ENCODE peak calls at places on chromosomes 6 and 20, in eight cellular contexts. One of them, this sample, is unnamed.

GRCh38 chr20:63085087-63085861 is 78.5 kb upstream of the BHLHE23 start:
- DNase-seq in Peyer's patch: peak; percentile 34
- DNase-seq in HCT116: no peak
- DNase-seq in glutamatergic neuron: peak; percentile 28
- DNase-seq in AG10803: no peak
- DNase-seq in kidney: peak; percentile 74
- DNase-seq in neural progenitor cell: no peak
- DNase-seq in astrocyte of the cerebellum: no peak
- DNase-seq in this sample: no peak

GRCh38 chr6:894274-894673 is 201.3 kb upstream of the EXOC2 start:
- DNase-seq in Peyer's patch: no peak
- DNase-seq in HCT116: no peak
- DNase-seq in glutamatergic neuron: no peak
- DNase-seq in AG10803: no peak
- DNase-seq in kidney: no peak
- DNase-seq in neural progenitor cell: no peak
- DNase-seq in astrocyte of the cerebellum: no peak
- DNase-seq in this sample: no peak

GRCh38 chr20:5825136-5825719 is 75.0 kb downstream of the SHLD1 start:
- DNase-seq in Peyer's patch: no peak
- DNase-seq in HCT116: no peak
- DNase-seq in glutamatergic neuron: no peak
- DNase-seq in AG10803: no peak
- DNase-seq in kidney: no peak
- DNase-seq in neural progenitor cell: peak; percentile 60
- DNase-seq in astrocyte of the cerebellum: no peak
- DNase-seq in this sample: no peak

GRCh38 chr6:42532038-42532669 is 31.7 kb upstream of the UBR2 start:
- DNase-seq in Peyer's patch: no peak
- DNase-seq in HCT116: peak; percentile 79
- DNase-seq in glutamatergic neuron: no peak
- DNase-seq in AG10803: peak; percentile 77
- DNase-seq in kidney: no peak
- DNase-seq in neural progenitor cell: peak; percentile 77
- DNase-seq in astrocyte of the cerebellum: peak; percentile 57
- DNase-seq in this sample: no peak

GRCh38 chr20:42391807-42392206 is 773.6 kb upstream of the CHD6 start:
- DNase-seq in Peyer's patch: no peak
- DNase-seq in HCT116: no peak
- DNase-seq in glutamatergic neuron: no peak
- DNase-seq in AG10803: no peak
- DNase-seq in kidney: no peak
- DNase-seq in neural progenitor cell: no peak
- DNase-seq in astrocyte of the cerebellum: no peak
- DNase-seq in this sample: no peak

GRCh38 chr6:16684195-16684689 is 77.0 kb downstream of the ATXN1 start:
- DNase-seq in Peyer's patch: no peak
- DNase-seq in HCT116: no peak
- DNase-seq in glutamatergic neuron: no peak
- DNase-seq in AG10803: no peak
- DNase-seq in kidney: no peak
- DNase-seq in neural progenitor cell: no peak
- DNase-seq in astrocyte of the cerebellum: no peak
- DNase-seq in this sample: no peak

GRCh38 chr6:48069280-48069679 is 41.7 kb downstream of the PTCHD4 start:
- DNase-seq in Peyer's patch: no peak
- DNase-seq in HCT116: no peak
- DNase-seq in glutamatergic neuron: peak; percentile 46
- DNase-seq in AG10803: no peak
- DNase-seq in kidney: no peak
- DNase-seq in neural progenitor cell: peak; percentile 44
- DNase-seq in astrocyte of the cerebellum: no peak
- DNase-seq in this sample: no peak

GRCh38 chr6:167855825-167856425 is 29.2 kb downstream of the AFDN start:
- DNase-seq in Peyer's patch: no peak
- DNase-seq in HCT116: peak; percentile 19
- DNase-seq in glutamatergic neuron: no peak
- DNase-seq in AG10803: peak; percentile 86
- DNase-seq in kidney: no peak
- DNase-seq in neural progenitor cell: no peak
- DNase-seq in astrocyte of the cerebellum: peak; percentile 78
- DNase-seq in this sample: no peak

GRCh38 chr20:10603971-10604864 is 69.6 kb downstream of the JAG1 start:
- DNase-seq in Peyer's patch: no peak
- DNase-seq in HCT116: peak; percentile 32
- DNase-seq in glutamatergic neuron: peak; percentile 43
- DNase-seq in AG10803: peak; percentile 94
- DNase-seq in kidney: peak; percentile 88
- DNase-seq in neural progenitor cell: peak; percentile 91
- DNase-seq in astrocyte of the cerebellum: peak; percentile 79
- DNase-seq in this sample: no peak

GRCh38 chr20:17083738-17084137 is 143.1 kb upstream of the PCSK2 start:
- DNase-seq in Peyer's patch: no peak
- DNase-seq in HCT116: no peak
- DNase-seq in glutamatergic neuron: no peak
- DNase-seq in AG10803: no peak
- DNase-seq in kidney: no peak
- DNase-seq in neural progenitor cell: peak; percentile 64
- DNase-seq in astrocyte of the cerebellum: no peak
- DNase-seq in this sample: peak; percentile 12

GRCh38 chr20:14951105-14951504 is 613.7 kb upstream of the FLRT3 start:
- DNase-seq in Peyer's patch: no peak
- DNase-seq in HCT116: no peak
- DNase-seq in glutamatergic neuron: no peak
- DNase-seq in AG10803: no peak
- DNase-seq in kidney: no peak
- DNase-seq in neural progenitor cell: no peak
- DNase-seq in astrocyte of the cerebellum: no peak
- DNase-seq in this sample: no peak

GRCh38 chr6:803191-803977 is 110.4 kb upstream of the EXOC2 start:
- DNase-seq in Peyer's patch: no peak
- DNase-seq in HCT116: no peak
- DNase-seq in glutamatergic neuron: no peak
- DNase-seq in AG10803: no peak
- DNase-seq in kidney: no peak
- DNase-seq in neural progenitor cell: no peak
- DNase-seq in astrocyte of the cerebellum: no peak
- DNase-seq in this sample: no peak

DNA sequence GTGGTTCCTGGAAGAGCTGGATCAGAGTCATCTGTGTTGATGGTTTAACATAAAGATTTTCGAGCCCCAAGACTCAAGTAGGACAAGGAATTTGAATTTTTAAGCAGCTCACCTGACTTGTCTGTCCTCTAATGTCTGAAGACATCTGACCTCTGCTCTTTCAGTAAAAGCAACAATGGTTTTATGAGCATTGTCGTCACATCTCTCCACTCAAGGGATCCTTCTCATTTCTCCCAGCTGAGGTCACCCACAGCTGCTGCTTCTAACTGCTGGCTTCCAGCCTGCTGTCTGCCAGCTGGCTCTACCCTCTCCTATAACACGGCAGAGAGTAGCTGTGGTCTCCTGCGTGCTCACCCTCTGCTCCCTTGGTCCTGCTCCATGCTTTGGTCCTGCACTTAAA is 24.7 kb upstream of the HDAC2 start:
- DNase-seq in Peyer's patch: no peak
- DNase-seq in HCT116: peak; percentile 61
- DNase-seq in glutamatergic neuron: peak; percentile 81
- DNase-seq in AG10803: peak; percentile 97
- DNase-seq in kidney: no peak
- DNase-seq in neural progenitor cell: peak; percentile 9
- DNase-seq in astrocyte of the cerebellum: peak; percentile 83
- DNase-seq in this sample: no peak
- TF ChIP-seq CTCF in Peyer's patch: no peak
- TF ChIP-seq CTCF in HCT116: no peak
- TF ChIP-seq CTCF in glutamatergic neuron: no peak
- TF ChIP-seq CTCF in AG10803: no peak
- TF ChIP-seq CTCF in kidney: no peak
- TF ChIP-seq CTCF in neural progenitor cell: no peak
- TF ChIP-seq CTCF in astrocyte of the cerebellum: no peak
- TF ChIP-seq CTCF in this sample: no peak

GRCh38 chr6:156102129-156102528 is 646.5 kb upstream of the NOX3 start:
- DNase-seq in Peyer's patch: no peak
- DNase-seq in HCT116: peak; percentile 21
- DNase-seq in glutamatergic neuron: no peak
- DNase-seq in AG10803: no peak
- DNase-seq in kidney: no peak
- DNase-seq in neural progenitor cell: peak; percentile 5
- DNase-seq in astrocyte of the cerebellum: no peak
- DNase-seq in this sample: no peak
- TF ChIP-seq CTCF in Peyer's patch: no peak
- TF ChIP-seq CTCF in HCT116: peak; percentile 68
- TF ChIP-seq CTCF in glutamatergic neuron: no peak
- TF ChIP-seq CTCF in AG10803: no peak
- TF ChIP-seq CTCF in kidney: no peak
- TF ChIP-seq CTCF in neural progenitor cell: peak; percentile 43
- TF ChIP-seq CTCF in astrocyte of the cerebellum: no peak
- TF ChIP-seq CTCF in this sample: peak; percentile 28

DNA sequence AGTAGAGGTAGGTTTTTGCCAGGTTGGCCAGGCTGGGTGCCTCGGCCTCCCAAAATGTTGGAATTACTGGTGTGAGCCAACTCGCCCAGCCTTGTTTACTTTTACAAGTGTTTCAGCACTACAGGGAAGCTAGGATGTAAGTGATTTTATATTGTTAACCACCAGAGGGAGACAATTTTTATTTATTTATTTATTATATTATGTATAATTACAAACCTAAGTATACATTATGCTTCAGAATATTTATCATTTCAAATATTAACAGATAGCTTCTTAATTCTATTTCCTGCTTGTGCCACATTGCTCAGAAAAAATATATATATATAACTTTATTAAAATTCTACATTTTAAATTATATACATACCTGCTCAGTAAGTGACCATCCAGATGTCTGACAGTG is 9.8 kb downstream of the MMUT start:
- DNase-seq in Peyer's patch: no peak
- DNase-seq in HCT116: no peak
- DNase-seq in glutamatergic neuron: no peak
- DNase-seq in AG10803: no peak
- DNase-seq in kidney: no peak
- DNase-seq in neural progenitor cell: no peak
- DNase-seq in astrocyte of the cerebellum: no peak
- DNase-seq in this sample: no peak
- TF ChIP-seq CTCF in Peyer's patch: peak; percentile 13
- TF ChIP-seq CTCF in HCT116: peak; percentile 6
- TF ChIP-seq CTCF in glutamatergic neuron: peak; percentile 73
- TF ChIP-seq CTCF in AG10803: peak; percentile 37
- TF ChIP-seq CTCF in kidney: no peak
- TF ChIP-seq CTCF in neural progenitor cell: peak; percentile 47
- TF ChIP-seq CTCF in astrocyte of the cerebellum: peak; percentile 14
- TF ChIP-seq CTCF in this sample: peak; percentile 58

DNA sequence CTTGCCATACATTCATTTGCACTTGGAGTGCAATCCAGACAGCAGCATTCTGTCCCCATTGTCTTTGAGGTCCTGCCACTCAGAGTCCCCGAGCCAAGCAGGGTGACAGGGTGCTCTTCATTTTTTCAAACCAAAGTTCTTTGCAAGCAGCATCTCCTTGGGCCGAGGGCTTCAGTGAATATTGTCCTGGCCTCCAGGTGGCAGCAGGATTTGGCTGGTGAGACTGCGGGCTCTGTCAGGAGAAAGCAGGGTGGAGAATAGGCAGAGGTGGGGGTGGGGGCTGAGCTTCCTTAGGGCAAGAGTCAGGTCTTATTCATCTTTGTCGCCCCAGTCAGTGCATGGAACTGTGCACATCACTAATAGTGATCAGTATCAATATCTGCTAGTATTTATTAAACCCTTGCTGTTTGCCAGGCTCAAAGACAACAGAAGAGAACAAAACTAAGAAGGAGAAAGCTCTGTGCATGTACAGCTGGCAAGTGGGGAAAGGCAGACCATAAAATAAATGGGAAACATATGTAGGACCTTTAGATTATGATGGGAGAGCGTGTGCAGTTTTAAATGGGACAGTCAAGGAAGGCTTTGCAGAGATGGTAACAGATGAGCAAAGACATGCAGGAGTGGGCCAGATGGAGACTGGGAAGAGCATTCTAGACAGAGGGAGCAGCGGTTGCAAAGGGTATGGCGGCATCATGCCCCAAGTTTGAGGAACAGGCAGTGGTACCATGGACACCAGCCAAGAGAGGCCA is 260.2 kb downstream of the NRN1 start:
- DNase-seq in Peyer's patch: no peak
- DNase-seq in HCT116: no peak
- DNase-seq in glutamatergic neuron: peak; percentile 46
- DNase-seq in AG10803: peak; percentile 38
- DNase-seq in kidney: no peak
- DNase-seq in neural progenitor cell: peak; percentile 63
- DNase-seq in astrocyte of the cerebellum: no peak
- DNase-seq in this sample: no peak
- TF ChIP-seq CTCF in Peyer's patch: no peak
- TF ChIP-seq CTCF in HCT116: peak; percentile 40
- TF ChIP-seq CTCF in glutamatergic neuron: no peak
- TF ChIP-seq CTCF in AG10803: peak; percentile 49
- TF ChIP-seq CTCF in kidney: no peak
- TF ChIP-seq CTCF in neural progenitor cell: peak; percentile 66
- TF ChIP-seq CTCF in astrocyte of the cerebellum: peak; percentile 26
- TF ChIP-seq CTCF in this sample: peak; percentile 33

GRCh38 chr6:74091133-74091793 is 395.3 kb downstream of the CD109 start:
- DNase-seq in Peyer's patch: no peak
- DNase-seq in HCT116: peak; percentile 65
- DNase-seq in glutamatergic neuron: no peak
- DNase-seq in AG10803: peak; percentile 58
- DNase-seq in kidney: no peak
- DNase-seq in neural progenitor cell: peak; percentile 78
- DNase-seq in astrocyte of the cerebellum: peak; percentile 24
- DNase-seq in this sample: no peak

GRCh38 chr6:74091794-74092157 is 395.8 kb downstream of the CD109 start:
- DNase-seq in Peyer's patch: no peak
- DNase-seq in HCT116: no peak
- DNase-seq in glutamatergic neuron: no peak
- DNase-seq in AG10803: no peak
- DNase-seq in kidney: no peak
- DNase-seq in neural progenitor cell: no peak
- DNase-seq in astrocyte of the cerebellum: no peak
- DNase-seq in this sample: no peak

GRCh38 chr6:74087898-74088297 is 391.9 kb downstream of the CD109 start:
- DNase-seq in Peyer's patch: no peak
- DNase-seq in HCT116: peak; percentile 6
- DNase-seq in glutamatergic neuron: no peak
- DNase-seq in AG10803: peak; percentile 74
- DNase-seq in kidney: no peak
- DNase-seq in neural progenitor cell: no peak
- DNase-seq in astrocyte of the cerebellum: no peak
- DNase-seq in this sample: no peak
- TF ChIP-seq CTCF in Peyer's patch: no peak
- TF ChIP-seq CTCF in HCT116: peak; percentile 29
- TF ChIP-seq CTCF in glutamatergic neuron: no peak
- TF ChIP-seq CTCF in AG10803: peak; percentile 63
- TF ChIP-seq CTCF in kidney: no peak
- TF ChIP-seq CTCF in neural progenitor cell: peak; percentile 7
- TF ChIP-seq CTCF in astrocyte of the cerebellum: no peak
- TF ChIP-seq CTCF in this sample: no peak

This sample was measured in progenitor cell of endocrine pancreas.